ENCODE peak calls at places on chromosomes 4 and X, in four cellular contexts. One of them, this sample, is unnamed.

GRCh38 chr4:41070516-41071281 is 143.6 kb downstream of the APBB2 start:
- DNase-seq in fibroblast of lung: no peak
- DNase-seq in WERI-Rb-1: no peak
- DNase-seq in colonic mucosa: no peak
- DNase-seq in this sample: no peak

GRCh38 chr4:73872331-73873108 is 3.3 kb downstream of the CXCL1 start:
- DNase-seq in WERI-Rb-1: no peak
- DNase-seq in fibroblast of lung: no peak
- DNase-seq in colonic mucosa: no peak
- DNase-seq in this sample: no peak

GRCh38 chr4:166092797-166093196 is 219.8 kb downstream of the TLL1 start:
- DNase-seq in colonic mucosa: no peak
- DNase-seq in fibroblast of lung: no peak
- DNase-seq in WERI-Rb-1: no peak
- DNase-seq in this sample: no peak

GRCh38 chrX:10939384-10939783 is 171.7 kb upstream of the HCCS start:
- DNase-seq in colonic mucosa: no peak
- DNase-seq in fibroblast of lung: no peak
- DNase-seq in WERI-Rb-1: no peak
- DNase-seq in this sample: no peak

GRCh38 chr4:2948895-2949781 is 14.1 kb downstream of the NOP14 start:
- DNase-seq in colonic mucosa: no peak
- DNase-seq in WERI-Rb-1: peak; percentile 62
- DNase-seq in fibroblast of lung: no peak
- DNase-seq in this sample: no peak

GRCh38 chrX:96650023-96650422 is 34.6 kb upstream of the DIAPH2 start:
- DNase-seq in colonic mucosa: no peak
- DNase-seq in fibroblast of lung: no peak
- DNase-seq in WERI-Rb-1: no peak
- DNase-seq in this sample: no peak

GRCh38 chrX:104041003-104041402 is 1.2 kb downstream of the H2BW2 start:
- DNase-seq in fibroblast of lung: no peak
- DNase-seq in WERI-Rb-1: no peak
- DNase-seq in colonic mucosa: no peak
- DNase-seq in this sample: no peak

GRCh38 chrX:40012800-40013682 is 84.7 kb downstream of the BCOR start:
- DNase-seq in WERI-Rb-1: peak; percentile 65
- DNase-seq in colonic mucosa: peak; percentile 90
- DNase-seq in fibroblast of lung: peak; percentile 64
- DNase-seq in this sample: no peak

GRCh38 chr4:168995537-168996295 is 14.3 kb downstream of the CBR4 start:
- DNase-seq in fibroblast of lung: peak; percentile 37
- DNase-seq in colonic mucosa: no peak
- DNase-seq in WERI-Rb-1: no peak
- DNase-seq in this sample: no peak

GRCh38 chr4:187357861-187358260 is 634.2 kb upstream of the FAT1 start:
- DNase-seq in colonic mucosa: no peak
- DNase-seq in fibroblast of lung: no peak
- DNase-seq in WERI-Rb-1: no peak
- DNase-seq in this sample: no peak

GRCh38 chr4:70901607-70901983 is 574 bp upstream of the MOB1B start:
- DNase-seq in fibroblast of lung: no peak
- DNase-seq in colonic mucosa: no peak
- DNase-seq in WERI-Rb-1: no peak
- DNase-seq in this sample: no peak

GRCh38 chrX:7925867-7926472 is 1.2 kb downstream of the PNPLA4 start:
- DNase-seq in fibroblast of lung: peak; percentile 71
- DNase-seq in WERI-Rb-1: peak; percentile 80
- DNase-seq in colonic mucosa: peak; percentile 72
- DNase-seq in this sample: no peak

GRCh38 chr4:185573651-185574199 is 38.4 kb upstream of the PDLIM3 start:
- DNase-seq in WERI-Rb-1: peak; percentile 86
- DNase-seq in fibroblast of lung: peak; percentile 66
- DNase-seq in colonic mucosa: no peak
- DNase-seq in this sample: no peak

GRCh38 chr4:17781831-17782287 is 438 bp upstream of the FAM184B start:
- DNase-seq in WERI-Rb-1: no peak
- DNase-seq in colonic mucosa: no peak
- DNase-seq in fibroblast of lung: no peak
- DNase-seq in this sample: no peak

GRCh38 chrX:149650162-149650561 is 18.6 kb upstream of the TMEM185A start:
- DNase-seq in fibroblast of lung: no peak
- DNase-seq in WERI-Rb-1: no peak
- DNase-seq in colonic mucosa: no peak
- DNase-seq in this sample: no peak

GRCh38 chr4:168825975-168826374 is 184.1 kb downstream of the CBR4 start:
- DNase-seq in colonic mucosa: no peak
- DNase-seq in WERI-Rb-1: no peak
- DNase-seq in fibroblast of lung: no peak
- DNase-seq in this sample: no peak

GRCh38 chr4:183099537-183100297 is 660 bp downstream of the WWC2 start:
- DNase-seq in fibroblast of lung: no peak
- DNase-seq in WERI-Rb-1: peak; percentile 74
- DNase-seq in colonic mucosa: no peak
- DNase-seq in this sample: no peak
- TF ChIP-seq CTCF in fibroblast of lung: no peak
- TF ChIP-seq CTCF in WERI-Rb-1: peak; percentile 61
- TF ChIP-seq CTCF in colonic mucosa: no peak
- TF ChIP-seq CTCF in this sample: peak; percentile 28

DNA sequence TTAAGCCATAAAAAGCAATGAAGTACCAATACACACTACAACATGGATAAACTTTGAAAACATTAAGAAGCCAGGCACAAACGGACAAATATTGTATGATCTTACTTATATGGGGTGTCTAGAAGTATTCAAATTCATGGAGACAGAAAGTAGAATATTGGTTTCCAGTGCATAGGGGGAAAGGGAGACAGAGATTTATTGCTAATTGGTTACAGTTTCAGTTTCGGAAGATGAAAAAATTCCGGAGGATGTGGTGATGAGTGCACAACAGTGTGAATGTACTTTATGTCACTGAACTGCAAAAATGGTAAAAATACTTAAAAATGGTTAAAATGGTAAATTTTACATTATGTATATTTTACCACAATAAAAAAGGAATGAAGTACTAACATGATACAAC is 5.1 kb upstream of the PRDX4 start:
- DNase-seq in colonic mucosa: no peak
- DNase-seq in WERI-Rb-1: no peak
- DNase-seq in fibroblast of lung: no peak
- DNase-seq in this sample: no peak
- H3K4me3 ChIP-seq in colonic mucosa: no peak overlapping the region
- H3K4me3 ChIP-seq in WERI-Rb-1: no peak overlapping the region
- H3K4me3 ChIP-seq in fibroblast of lung: no peak overlapping the region
- H3K4me3 ChIP-seq in this sample: no peak overlapping the region

GRCh38 chr4:7850489-7850888 is 89.2 kb downstream of the AFAP1 start:
- DNase-seq in WERI-Rb-1: no peak
- DNase-seq in colonic mucosa: no peak
- DNase-seq in fibroblast of lung: no peak
- DNase-seq in this sample: no peak
- TF ChIP-seq CTCF in WERI-Rb-1: peak; percentile 81
- TF ChIP-seq CTCF in colonic mucosa: no peak
- TF ChIP-seq CTCF in fibroblast of lung: no peak
- TF ChIP-seq CTCF in this sample: no peak

DNA sequence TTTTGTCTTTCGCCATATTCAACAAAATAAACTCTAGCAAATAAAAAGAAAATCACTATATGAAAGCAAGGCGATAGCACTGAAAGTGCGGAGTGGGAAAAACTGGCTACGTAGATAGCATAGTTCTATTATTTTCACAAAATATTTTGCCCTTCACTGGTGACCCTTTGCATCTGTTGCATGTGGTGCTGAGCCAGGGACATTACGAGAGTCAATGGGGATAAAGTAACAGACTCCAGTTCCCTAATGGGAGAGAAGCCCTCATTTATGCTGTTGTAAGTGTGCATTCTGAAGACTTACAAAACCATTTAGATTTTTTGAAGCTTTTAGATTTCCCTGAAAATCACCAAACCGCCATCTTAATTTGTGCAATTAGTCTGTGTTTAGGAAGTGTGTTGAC is 501.6 kb downstream of the PPARGC1A start:
- DNase-seq in WERI-Rb-1: no peak
- DNase-seq in fibroblast of lung: no peak
- DNase-seq in colonic mucosa: no peak
- DNase-seq in this sample: no peak
- H3K4me3 ChIP-seq in WERI-Rb-1: no peak overlapping the region
- H3K4me3 ChIP-seq in fibroblast of lung: no peak overlapping the region
- H3K4me3 ChIP-seq in colonic mucosa: no peak overlapping the region
- H3K4me3 ChIP-seq in this sample: no peak overlapping the region

GRCh38 chr4:22268350-22269025 is 247.4 kb downstream of the ADGRA3 start:
- DNase-seq in WERI-Rb-1: no peak
- DNase-seq in colonic mucosa: no peak
- DNase-seq in fibroblast of lung: no peak
- DNase-seq in this sample: no peak
- TF ChIP-seq CTCF in WERI-Rb-1: no peak
- TF ChIP-seq CTCF in colonic mucosa: no peak
- TF ChIP-seq CTCF in fibroblast of lung: no peak
- TF ChIP-seq CTCF in this sample: no peak

This sample was measured in AG04449.